ENCODE peak calls at places on chromosomes 1 and 21, in six cellular contexts. F is AG08395, H is NCI-H446, R is fibroblast of the aortic adventitia, E is AG04450, V is M059J. I is an unnamed sample.

GRCh38 chr1:7827134-7827955 is 25.5 kb downstream of the UTS2 start:
- DNase-seq in F (no peak), H (no peak), R (no peak), E (no peak), V (no peak), I (no peak)

GRCh38 chr1:84505167-84506001 is 802 bp upstream of the SPATA1 start:
- DNase-seq in H (peak; percentile 75), V (peak; percentile 66), F (peak; percentile 72), R (peak; percentile 71), E (no peak), I (peak; percentile 59)

GRCh38 chr1:2105781-2106524 is 55.7 kb downstream of the PRKCZ start:
- DNase-seq in E (no peak), V (no peak), R (no peak), H (no peak), F (no peak), I (no peak)

GRCh38 chr21:24076179-24076578 is 1531.1 kb downstream of the MRPL39 start:
- DNase-seq in E (peak; percentile 10), F (no peak), V (no peak), H (no peak), R (peak; percentile 1), I (no peak)

GRCh38 chr21:26850116-26850643 is 5.0 kb upstream of the ADAMTS1 start:
- DNase-seq in E (no peak), F (peak; percentile 24), H (peak; percentile 58), V (peak; percentile 55), R (peak; percentile 79), I (no peak)

GRCh38 chr1:178488393-178488792 is 8.4 kb downstream of the CLEC20A start:
- DNase-seq in H (no peak), E (no peak), V (no peak), R (no peak), F (no peak), I (no peak)

GRCh38 chr1:4174291-4175200 is 274.5 kb upstream of the C1orf174 start:
- DNase-seq in V (no peak), R (no peak), H (no peak), E (no peak), F (no peak), I (no peak)

GRCh38 chr1:70887936-70888335 is 159.7 kb downstream of the PTGER3 start:
- DNase-seq in R (peak; percentile 35), E (no peak), H (no peak), F (no peak), V (peak; percentile 32), I (no peak)

GRCh38 chr1:91600431-91601330 is 100.0 kb downstream of the CDC7 start:
- DNase-seq in V (no peak), H (no peak), F (no peak), R (peak; percentile 75), E (no peak), I (no peak)

GRCh38 chr1:157369808-157370521 is 182.3 kb downstream of the FCRL5 start:
- DNase-seq in H (peak; percentile 35), F (peak; percentile 62), V (peak; percentile 48), E (peak; percentile 7), R (peak; percentile 70), I (no peak)

GRCh38 chr1:2113620-2114135 is 63.5 kb downstream of the PRKCZ start:
- DNase-seq in E (no peak), R (no peak), H (no peak), F (no peak), V (no peak), I (no peak)

GRCh38 chr1:151858886-151859665 is 5.6 kb upstream of the THEM5 start:
- DNase-seq in V (no peak), H (no peak), R (no peak), F (no peak), E (no peak), I (no peak)

GRCh38 chr1:234597894-234598293 is 12.1 kb downstream of the IRF2BP2 start:
- DNase-seq in H (peak; percentile 48), E (no peak), F (no peak), V (peak; percentile 71), R (peak; percentile 72), I (no peak)

GRCh38 chr1:43446388-43446740 is 7.4 kb downstream of the HYI start:
- DNase-seq in E (no peak), H (no peak), V (no peak), F (no peak), R (no peak), I (no peak)

GRCh38 chr1:43522776-43523480 is 7.8 kb upstream of the PTPRF start:
- DNase-seq in H (no peak), V (peak; percentile 94), E (peak; percentile 44), F (peak; percentile 77), R (peak; percentile 45), I (no peak)

GRCh38 chr1:160811147-160811546 is 15.2 kb downstream of the LY9 start:
- DNase-seq in F (no peak), H (no peak), V (no peak), E (no peak), R (no peak), I (no peak)

GRCh38 chr1:228190778-228191177 is 17.1 kb upstream of the OBSCN start:
- DNase-seq in H (no peak), R (no peak), V (no peak), F (no peak), E (no peak), I (no peak)

GRCh38 chr1:201538618-201539551 is at the start of gene NAV1:
- DNase-seq in F (peak; percentile 88), E (no peak), V (peak; percentile 96), H (peak; percentile 47), R (peak; percentile 85), I (no peak)

GRCh38 chr1:109770331-109771095 is 6.8 kb upstream of the EPS8L3 start:
- DNase-seq in H (no peak), R (no peak), E (no peak), V (no peak), F (no peak), I (no peak)

GRCh38 chr1:12245733-12246132 is 15.9 kb downstream of the VPS13D start:
- DNase-seq in R (no peak), H (no peak), F (no peak), V (no peak), E (no peak), I (no peak)

GRCh38 chr21:27818847-27819246 is 852.0 kb upstream of the ADAMTS5 start:
- DNase-seq in V (peak; percentile 70), R (no peak), F (no peak), H (no peak), E (no peak), I (no peak)

GRCh38 chr1:8302181-8302681 is 15.7 kb upstream of the SLC45A1 start:
- DNase-seq in F (no peak), E (no peak), H (no peak), V (peak; percentile 87), R (no peak), I (no peak)

GRCh38 chr1:3736131-3736561 is 16.1 kb upstream of the CCDC27 start:
- DNase-seq in E (no peak), V (no peak), R (no peak), F (no peak), H (no peak), I (no peak)

GRCh38 chr1:81453345-81453703 is 347.4 kb upstream of the ADGRL2 start:
- DNase-seq in F (no peak), H (no peak), R (no peak), V (no peak), E (no peak), I (no peak)

GRCh38 chr1:214281902-214282695 is 1.1 kb downstream of the SMYD2 start:
- DNase-seq in V (peak; percentile 78), F (peak; percentile 40), E (peak; percentile 36), R (peak; percentile 56), H (peak; percentile 47), I (no peak)

GRCh38 chr1:154474802-154475201 is 27.2 kb upstream of the TDRD10 start:
- DNase-seq in R (peak; percentile 36), F (peak; percentile 86), E (no peak), H (no peak), V (peak; percentile 98), I (no peak)

GRCh38 chr21:26389971-26390641 is 183.0 kb downstream of the CYYR1 start:
- DNase-seq in V (peak; percentile 83), F (peak; percentile 50), R (peak; percentile 27), E (no peak), H (peak; percentile 73), I (peak; percentile 72)

GRCh38 chr1:117067528-117068370 is 7.6 kb downstream of the TTF2 start:
- DNase-seq in E (peak; percentile 41), R (peak; percentile 81), H (no peak), V (peak; percentile 51), F (peak; percentile 82), I (no peak)

GRCh38 chr1:48777219-48777895 is 666 bp upstream of the BEND5 start:
- DNase-seq in V (no peak), H (no peak), R (no peak), E (no peak), F (no peak), I (no peak)

GRCh38 chr1:63949965-63950364 is 176.1 kb downstream of the ROR1 start:
- DNase-seq in F (no peak), H (no peak), E (no peak), R (peak; percentile 70), V (no peak), I (no peak)

GRCh38 chr1:28815533-28815932 is 3.6 kb downstream of the OPRD1 start:
- DNase-seq in F (no peak), R (no peak), E (no peak), V (no peak), H (no peak), I (no peak)

GRCh38 chr1:168520832-168521231 is 23.0 kb downstream of the XCL2 start:
- DNase-seq in V (no peak), F (no peak), E (no peak), R (no peak), H (no peak), I (no peak)

GRCh38 chr1:171904778-171905449 is 63.6 kb downstream of the DNM3 start:
- DNase-seq in E (no peak), R (no peak), F (no peak), H (no peak), V (no peak), I (no peak)

GRCh38 chr1:204258213-204259115 is 44.7 kb upstream of the GOLT1A start:
- DNase-seq in E (peak; percentile 20), R (peak; percentile 41), V (peak; percentile 65), H (no peak), F (peak; percentile 76), I (peak; percentile 20)